ENCODE peak calls at places on chromosomes 7 and 10, in four cellular contexts. N is mesendoderm, Y is cardiac fibroblast, X is iPS-NIHi11. I is an unnamed sample.

GRCh38 chr10:32147730-32148129 is 91.5 kb upstream of the KIF5B start:
- DNase-seq in N (no peak), Y (no peak), X (no peak), I (no peak)

GRCh38 chr10:119211176-119211575 is 3.8 kb downstream of the GRK5 start:
- DNase-seq in N (no peak), Y (peak), X (no peak), I (peak)

GRCh38 chr7:87391020-87391701 is 45.7 kb downstream of the CROT start:
- DNase-seq in N (no peak), Y (no peak), X (no peak), I (no peak)

GRCh38 chr7:131786204-131786603 is 229.8 kb upstream of the PODXL start:
- DNase-seq in N (no peak), Y (no peak), X (no peak), I (no peak)

GRCh38 chr10:6769704-6770417 is 189.8 kb upstream of the PRKCQ start:
- DNase-seq in N (no peak), Y (no peak), X (no peak), I (no peak)

GRCh38 chr7:20959281-20959680 is 172.6 kb upstream of the SP8 start:
- DNase-seq in N (no peak), Y (no peak), X (no peak), I (no peak)

GRCh38 chr7:118586248-118586647 is 361.7 kb downstream of the ANKRD7 start:
- DNase-seq in N (no peak), Y (no peak), X (no peak), I (no peak)

GRCh38 chr10:30671011-30671616 is 41.6 kb upstream of the LYZL2 start:
- DNase-seq in N (peak), Y (peak), X (peak), I (peak)

GRCh38 chr10:86706977-86707376 is 38.7 kb downstream of the LDB3 start:
- DNase-seq in N (no peak), Y (no peak), X (no peak), I (no peak)

GRCh38 chr7:116223598-116223997 is 13.3 kb downstream of the TES start:
- DNase-seq in N (no peak), Y (no peak), X (no peak), I (no peak)

GRCh38 chr10:373015-373414 is 237.8 kb downstream of the ZMYND11 start:
- DNase-seq in N (no peak), Y (peak), X (no peak), I (peak)

I was measured in mesenchymal stem cell.